ENCODE peak calls at places on chromosomes 13 and 19, in nine cellular contexts. One of them, this sample, is unnamed.

GRCh38 chr19:48926909-48927308 is 6.6 kb upstream of the DHDH start:
- DNase-seq in foreskin fibroblast: peak
- DNase-seq in fibroblast of pulmonary artery: peak
- DNase-seq in fibroblast of lung: peak
- DNase-seq in cardiac muscle cell: peak
- DNase-seq in CD4-positive, alpha-beta T cell: no peak
- DNase-seq in spleen: no peak
- DNase-seq in GM10248: no peak
- DNase-seq in A549: peak
- DNase-seq in this sample: no peak

GRCh38 chr19:37869766-37870340 is 36.5 kb downstream of the WDR87 start:
- DNase-seq in foreskin fibroblast: no peak
- DNase-seq in fibroblast of pulmonary artery: no peak
- DNase-seq in fibroblast of lung: no peak
- DNase-seq in cardiac muscle cell: no peak
- DNase-seq in CD4-positive, alpha-beta T cell: no peak
- DNase-seq in spleen: no peak
- DNase-seq in GM10248: no peak
- DNase-seq in A549: no peak
- DNase-seq in this sample: no peak

GRCh38 chr19:51339313-51339686 is 2.6 kb downstream of the VSIG10L start:
- DNase-seq in foreskin fibroblast: no peak
- DNase-seq in fibroblast of pulmonary artery: no peak
- DNase-seq in fibroblast of lung: no peak
- DNase-seq in cardiac muscle cell: no peak
- DNase-seq in CD4-positive, alpha-beta T cell: no peak
- DNase-seq in spleen: no peak
- DNase-seq in GM10248: no peak
- DNase-seq in A549: no peak
- DNase-seq in this sample: no peak

GRCh38 chr13:100564444-100565223 is 24.0 kb downstream of the GGACT start:
- DNase-seq in foreskin fibroblast: no peak
- DNase-seq in fibroblast of pulmonary artery: no peak
- DNase-seq in fibroblast of lung: no peak
- DNase-seq in cardiac muscle cell: no peak
- DNase-seq in CD4-positive, alpha-beta T cell: no peak
- DNase-seq in spleen: no peak
- DNase-seq in GM10248: no peak
- DNase-seq in A549: no peak
- DNase-seq in this sample: no peak

GRCh38 chr19:52170863-52171320 is 529 bp downstream of the ZNF836 start:
- DNase-seq in foreskin fibroblast: no peak
- DNase-seq in fibroblast of pulmonary artery: no peak
- DNase-seq in fibroblast of lung: no peak
- DNase-seq in cardiac muscle cell: no peak
- DNase-seq in CD4-positive, alpha-beta T cell: no peak
- DNase-seq in spleen: peak
- DNase-seq in GM10248: no peak
- DNase-seq in A549: no peak
- DNase-seq in this sample: peak

GRCh38 chr13:48739346-48740037 is 85.8 kb downstream of the CYSLTR2 start:
- DNase-seq in foreskin fibroblast: no peak
- DNase-seq in fibroblast of pulmonary artery: peak
- DNase-seq in fibroblast of lung: peak
- DNase-seq in cardiac muscle cell: peak
- DNase-seq in CD4-positive, alpha-beta T cell: no peak
- DNase-seq in spleen: no peak
- DNase-seq in GM10248: no peak
- DNase-seq in A549: no peak
- DNase-seq in this sample: no peak

GRCh38 chr13:54614729-54615128 is 1586.1 kb downstream of the OLFM4 start:
- DNase-seq in foreskin fibroblast: no peak
- DNase-seq in fibroblast of pulmonary artery: no peak
- DNase-seq in fibroblast of lung: no peak
- DNase-seq in cardiac muscle cell: no peak
- DNase-seq in CD4-positive, alpha-beta T cell: no peak
- DNase-seq in spleen: no peak
- DNase-seq in GM10248: no peak
- DNase-seq in A549: no peak
- DNase-seq in this sample: no peak

GRCh38 chr19:33674575-33675367 is 53.0 kb downstream of the CHST8 start:
- DNase-seq in foreskin fibroblast: no peak
- DNase-seq in fibroblast of pulmonary artery: no peak
- DNase-seq in fibroblast of lung: no peak
- DNase-seq in cardiac muscle cell: no peak
- DNase-seq in CD4-positive, alpha-beta T cell: no peak
- DNase-seq in spleen: peak
- DNase-seq in GM10248: no peak
- DNase-seq in A549: no peak
- DNase-seq in this sample: no peak

GRCh38 chr13:18996627-18997051 is 185.0 kb downstream of the TUBA3C start:
- DNase-seq in foreskin fibroblast: no peak
- DNase-seq in fibroblast of pulmonary artery: no peak
- DNase-seq in fibroblast of lung: no peak
- DNase-seq in cardiac muscle cell: no peak
- DNase-seq in CD4-positive, alpha-beta T cell: no peak
- DNase-seq in spleen: no peak
- DNase-seq in GM10248: no peak
- DNase-seq in A549: no peak
- DNase-seq in this sample: no peak

GRCh38 chr19:10295305-10295846 is 5.6 kb downstream of the ICAM5 start:
- DNase-seq in foreskin fibroblast: no peak
- DNase-seq in fibroblast of pulmonary artery: no peak
- DNase-seq in fibroblast of lung: no peak
- DNase-seq in cardiac muscle cell: peak
- DNase-seq in CD4-positive, alpha-beta T cell: peak
- DNase-seq in spleen: peak
- DNase-seq in GM10248: peak
- DNase-seq in A549: peak
- DNase-seq in this sample: no peak

GRCh38 chr19:13118424-13119193 is 545 bp downstream of the NACC1 start:
- DNase-seq in foreskin fibroblast: no peak
- DNase-seq in fibroblast of pulmonary artery: peak
- DNase-seq in fibroblast of lung: no peak
- DNase-seq in cardiac muscle cell: peak
- DNase-seq in CD4-positive, alpha-beta T cell: no peak
- DNase-seq in spleen: peak
- DNase-seq in GM10248: peak
- DNase-seq in A549: peak
- DNase-seq in this sample: peak

GRCh38 chr19:31372245-31372781 is 23.1 kb upstream of the TSHZ3 start:
- DNase-seq in foreskin fibroblast: no peak
- DNase-seq in fibroblast of pulmonary artery: no peak
- DNase-seq in fibroblast of lung: no peak
- DNase-seq in cardiac muscle cell: no peak
- DNase-seq in CD4-positive, alpha-beta T cell: no peak
- DNase-seq in spleen: no peak
- DNase-seq in GM10248: no peak
- DNase-seq in A549: no peak
- DNase-seq in this sample: no peak

GRCh38 chr13:87810391-87810801 is 139.2 kb downstream of the SLITRK5 start:
- DNase-seq in foreskin fibroblast: no peak
- DNase-seq in fibroblast of pulmonary artery: no peak
- DNase-seq in fibroblast of lung: no peak
- DNase-seq in cardiac muscle cell: no peak
- DNase-seq in CD4-positive, alpha-beta T cell: no peak
- DNase-seq in spleen: peak
- DNase-seq in GM10248: no peak
- DNase-seq in A549: peak
- DNase-seq in this sample: no peak

GRCh38 chr13:27379694-27380596 is 44.5 kb upstream of the GTF3A start:
- DNase-seq in foreskin fibroblast: peak
- DNase-seq in fibroblast of pulmonary artery: peak
- DNase-seq in fibroblast of lung: no peak
- DNase-seq in cardiac muscle cell: peak
- DNase-seq in CD4-positive, alpha-beta T cell: peak
- DNase-seq in spleen: no peak
- DNase-seq in GM10248: peak
- DNase-seq in A549: peak
- DNase-seq in this sample: peak

GRCh38 chr19:17078920-17079709 is 3.5 kb downstream of the MYO9B start:
- DNase-seq in foreskin fibroblast: no peak
- DNase-seq in fibroblast of pulmonary artery: peak
- DNase-seq in fibroblast of lung: no peak
- DNase-seq in cardiac muscle cell: peak
- DNase-seq in CD4-positive, alpha-beta T cell: no peak
- DNase-seq in spleen: no peak
- DNase-seq in GM10248: no peak
- DNase-seq in A549: no peak
- DNase-seq in this sample: no peak

DNA sequence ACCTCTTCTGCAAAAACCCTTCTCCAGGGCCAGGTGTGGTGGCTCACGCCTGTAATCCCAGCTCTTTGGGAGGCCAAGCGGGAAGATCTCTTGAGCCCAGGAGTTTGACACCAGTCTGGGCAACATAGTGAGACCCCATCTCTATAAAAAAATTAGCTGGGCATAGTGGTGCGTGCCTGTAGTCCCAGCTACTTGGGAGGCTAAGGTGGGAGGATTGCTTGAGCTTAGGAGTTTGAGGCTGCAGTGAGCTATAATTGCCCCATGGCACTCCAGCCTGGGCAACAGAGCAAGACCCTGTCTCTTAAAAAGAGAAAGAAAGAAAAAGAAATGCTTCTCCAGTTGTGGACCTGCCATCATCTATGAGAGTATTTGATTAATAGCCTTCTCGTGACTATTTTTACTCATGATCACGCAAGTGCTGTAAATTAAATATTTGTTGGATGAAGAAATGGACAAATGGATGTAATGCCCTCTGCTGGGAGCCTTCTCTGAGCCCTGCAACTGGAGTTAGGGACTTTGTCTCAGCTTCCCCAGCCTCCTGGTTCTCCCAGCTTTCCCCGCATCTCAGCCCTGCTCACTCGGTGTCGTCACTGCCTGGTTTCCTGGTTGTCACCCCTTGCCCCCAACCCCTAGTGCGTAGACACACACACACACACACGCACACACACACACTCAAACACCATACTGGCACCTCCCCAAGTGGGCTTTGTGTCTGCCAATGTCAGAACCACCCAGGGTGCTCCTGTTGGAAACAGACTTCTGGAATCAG is 12.2 kb downstream of the WIZ start:
- DNase-seq in foreskin fibroblast: peak
- DNase-seq in fibroblast of pulmonary artery: peak
- DNase-seq in fibroblast of lung: peak
- DNase-seq in cardiac muscle cell: no peak
- DNase-seq in CD4-positive, alpha-beta T cell: no peak
- DNase-seq in spleen: no peak
- DNase-seq in GM10248: no peak
- DNase-seq in A549: no peak
- DNase-seq in this sample: no peak
- TF ChIP-seq CTCF in foreskin fibroblast: peak
- TF ChIP-seq CTCF in fibroblast of pulmonary artery: peak
- TF ChIP-seq CTCF in fibroblast of lung: peak
- TF ChIP-seq CTCF in cardiac muscle cell: no peak
- TF ChIP-seq CTCF in CD4-positive, alpha-beta T cell: no peak
- TF ChIP-seq CTCF in spleen: no peak
- TF ChIP-seq CTCF in GM10248: no peak
- TF ChIP-seq CTCF in A549: no peak
- TF ChIP-seq CTCF in this sample: no peak

DNA sequence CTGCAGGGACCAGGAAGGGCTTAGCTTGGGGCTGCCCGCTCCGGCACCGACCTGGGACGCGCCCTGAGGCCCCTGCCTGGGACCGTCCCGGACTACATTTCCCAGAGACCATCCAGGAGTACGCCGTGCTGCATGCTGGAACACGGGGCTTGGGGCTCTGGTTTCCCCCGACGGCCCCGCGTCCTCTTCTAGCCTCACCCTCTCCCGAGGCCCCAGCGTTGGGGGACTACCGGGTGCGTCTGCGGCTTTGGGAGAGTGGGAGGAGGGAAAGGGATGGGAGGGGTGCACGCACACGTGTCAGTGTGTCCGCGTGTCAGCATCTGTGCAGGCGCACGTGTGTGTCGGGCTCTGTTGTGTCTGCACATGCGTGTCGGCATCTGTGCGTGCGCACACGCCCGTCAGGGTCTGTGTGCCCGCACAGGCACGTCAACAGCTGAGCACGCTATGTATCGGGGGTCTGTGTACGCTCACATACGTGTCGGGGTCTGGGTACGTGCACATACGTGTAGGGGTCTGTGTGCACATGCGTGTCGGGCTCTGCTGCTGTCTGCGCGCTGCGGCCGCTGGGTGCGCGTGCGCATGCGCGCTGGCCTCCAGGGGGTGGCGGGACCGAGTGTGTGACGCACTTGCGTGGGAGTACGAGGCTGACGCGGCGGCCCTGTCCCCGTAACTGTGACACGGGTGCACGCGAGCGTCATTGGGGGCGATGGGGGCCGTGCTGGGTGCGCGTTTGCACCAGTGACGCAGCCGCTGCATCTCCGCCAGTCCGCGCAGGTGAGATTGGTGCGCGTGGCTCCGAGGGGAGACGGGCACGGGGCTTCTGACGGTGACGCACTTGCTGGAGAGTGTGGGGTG is at the start of gene ZNF331:
- DNase-seq in foreskin fibroblast: peak
- DNase-seq in fibroblast of pulmonary artery: peak
- DNase-seq in fibroblast of lung: peak
- DNase-seq in cardiac muscle cell: peak
- DNase-seq in CD4-positive, alpha-beta T cell: peak
- DNase-seq in spleen: peak
- DNase-seq in GM10248: peak
- DNase-seq in A549: peak
- DNase-seq in this sample: peak
- TF ChIP-seq CTCF in foreskin fibroblast: peak
- TF ChIP-seq CTCF in fibroblast of pulmonary artery: peak
- TF ChIP-seq CTCF in fibroblast of lung: no peak
- TF ChIP-seq CTCF in cardiac muscle cell: peak
- TF ChIP-seq CTCF in CD4-positive, alpha-beta T cell: no peak
- TF ChIP-seq CTCF in spleen: peak
- TF ChIP-seq CTCF in GM10248: no peak
- TF ChIP-seq CTCF in A549: no peak
- TF ChIP-seq CTCF in this sample: no peak

DNA sequence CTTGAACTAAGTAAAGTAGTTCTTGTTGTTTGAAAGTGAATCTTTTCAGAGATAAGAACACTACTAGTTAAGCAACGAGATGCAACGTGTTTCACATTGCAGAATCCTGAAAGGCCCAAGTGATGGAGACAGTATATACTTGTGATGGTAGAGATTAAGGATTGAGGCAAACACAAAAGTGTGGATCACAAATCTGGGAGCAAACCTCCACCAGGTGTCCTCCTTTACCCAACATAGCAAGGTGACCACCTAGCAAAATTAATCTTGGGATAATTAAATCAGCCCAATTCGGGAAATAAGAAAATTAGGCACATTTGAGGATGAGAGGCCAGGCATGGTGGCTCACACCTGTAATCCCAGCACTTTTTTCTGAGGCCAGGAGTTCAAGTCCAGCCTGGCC is 563.9 kb downstream of the DACH1 start:
- DNase-seq in foreskin fibroblast: no peak
- DNase-seq in fibroblast of pulmonary artery: peak
- DNase-seq in fibroblast of lung: no peak
- DNase-seq in cardiac muscle cell: peak
- DNase-seq in CD4-positive, alpha-beta T cell: no peak
- DNase-seq in spleen: no peak
- DNase-seq in GM10248: no peak
- DNase-seq in A549: no peak
- DNase-seq in this sample: no peak
- TF ChIP-seq CTCF in foreskin fibroblast: no peak
- TF ChIP-seq CTCF in fibroblast of pulmonary artery: peak
- TF ChIP-seq CTCF in fibroblast of lung: peak
- TF ChIP-seq CTCF in cardiac muscle cell: peak
- TF ChIP-seq CTCF in CD4-positive, alpha-beta T cell: no peak
- TF ChIP-seq CTCF in spleen: no peak
- TF ChIP-seq CTCF in GM10248: no peak
- TF ChIP-seq CTCF in A549: no peak
- TF ChIP-seq CTCF in this sample: no peak

GRCh38 chr19:5038631-5039271 is 69.8 kb downstream of the KDM4B start:
- DNase-seq in foreskin fibroblast: no peak
- DNase-seq in fibroblast of pulmonary artery: peak
- DNase-seq in fibroblast of lung: peak
- DNase-seq in cardiac muscle cell: peak
- DNase-seq in CD4-positive, alpha-beta T cell: no peak
- DNase-seq in spleen: peak
- DNase-seq in GM10248: no peak
- DNase-seq in A549: peak
- DNase-seq in this sample: peak
- TF ChIP-seq CTCF in foreskin fibroblast: peak
- TF ChIP-seq CTCF in fibroblast of pulmonary artery: peak
- TF ChIP-seq CTCF in fibroblast of lung: peak
- TF ChIP-seq CTCF in cardiac muscle cell: peak
- TF ChIP-seq CTCF in CD4-positive, alpha-beta T cell: no peak
- TF ChIP-seq CTCF in spleen: peak
- TF ChIP-seq CTCF in GM10248: peak
- TF ChIP-seq CTCF in A549: peak
- TF ChIP-seq CTCF in this sample: peak

This sample was measured in endothelial cell.